ENCODE peak calls at places on chromosomes 4 and X, in ten cellular contexts. One of them, this sample, is unnamed.

GRCh38 chr4:25814323-25814722 is 48.5 kb downstream of the SEL1L3 start:
- DNase-seq in lower lobe of right lung: peak; percentile 77
- DNase-seq in heart right ventricle: peak; percentile 20
- DNase-seq in Kasumi-1: no peak
- DNase-seq in astrocyte of the spinal cord: peak; percentile 72
- DNase-seq in RPMI7951: no peak
- DNase-seq in CD8-positive, alpha-beta T cell: no peak
- DNase-seq in CD4-positive, alpha-beta T cell: no peak
- DNase-seq in kidney epithelial cell: no peak
- DNase-seq in ovary: no peak
- DNase-seq in this sample: no peak

GRCh38 chr4:8781641-8782040 is 90.0 kb downstream of the HMX1 start:
- DNase-seq in RPMI7951: no peak
- DNase-seq in astrocyte of the spinal cord: no peak
- DNase-seq in heart right ventricle: no peak
- DNase-seq in CD8-positive, alpha-beta T cell: no peak
- DNase-seq in kidney epithelial cell: no peak
- DNase-seq in ovary: no peak
- DNase-seq in lower lobe of right lung: no peak
- DNase-seq in Kasumi-1: no peak
- DNase-seq in CD4-positive, alpha-beta T cell: no peak
- DNase-seq in this sample: no peak

GRCh38 chr4:103026868-103027267 is 7.4 kb upstream of the SLC9B1 start:
- DNase-seq in CD8-positive, alpha-beta T cell: no peak
- DNase-seq in kidney epithelial cell: no peak
- DNase-seq in heart right ventricle: no peak
- DNase-seq in CD4-positive, alpha-beta T cell: no peak
- DNase-seq in lower lobe of right lung: no peak
- DNase-seq in Kasumi-1: no peak
- DNase-seq in ovary: no peak
- DNase-seq in astrocyte of the spinal cord: no peak
- DNase-seq in RPMI7951: no peak
- DNase-seq in this sample: no peak

GRCh38 chr4:143539670-143540023 is 26.1 kb downstream of the SMARCA5 start:
- DNase-seq in ovary: no peak
- DNase-seq in CD4-positive, alpha-beta T cell: no peak
- DNase-seq in RPMI7951: no peak
- DNase-seq in Kasumi-1: no peak
- DNase-seq in CD8-positive, alpha-beta T cell: no peak
- DNase-seq in lower lobe of right lung: no peak
- DNase-seq in astrocyte of the spinal cord: no peak
- DNase-seq in heart right ventricle: no peak
- DNase-seq in kidney epithelial cell: no peak
- DNase-seq in this sample: no peak

GRCh38 chr4:113769744-113770143 is 8.2 kb upstream of the CAMK2D start:
- DNase-seq in Kasumi-1: no peak
- DNase-seq in CD8-positive, alpha-beta T cell: no peak
- DNase-seq in RPMI7951: no peak
- DNase-seq in heart right ventricle: no peak
- DNase-seq in astrocyte of the spinal cord: no peak
- DNase-seq in CD4-positive, alpha-beta T cell: no peak
- DNase-seq in kidney epithelial cell: no peak
- DNase-seq in ovary: no peak
- DNase-seq in lower lobe of right lung: no peak
- DNase-seq in this sample: no peak

GRCh38 chr4:67963345-67963744 is at the start of gene TMPRSS11A:
- DNase-seq in CD8-positive, alpha-beta T cell: no peak
- DNase-seq in heart right ventricle: no peak
- DNase-seq in astrocyte of the spinal cord: no peak
- DNase-seq in CD4-positive, alpha-beta T cell: no peak
- DNase-seq in Kasumi-1: no peak
- DNase-seq in lower lobe of right lung: no peak
- DNase-seq in ovary: no peak
- DNase-seq in RPMI7951: no peak
- DNase-seq in kidney epithelial cell: no peak
- DNase-seq in this sample: no peak

GRCh38 chrX:151004085-151004484 is 20.9 kb downstream of the HMGB3 start:
- DNase-seq in ovary: no peak
- DNase-seq in RPMI7951: peak; percentile 40
- DNase-seq in kidney epithelial cell: no peak
- DNase-seq in CD8-positive, alpha-beta T cell: no peak
- DNase-seq in astrocyte of the spinal cord: no peak
- DNase-seq in CD4-positive, alpha-beta T cell: no peak
- DNase-seq in lower lobe of right lung: no peak
- DNase-seq in Kasumi-1: no peak
- DNase-seq in heart right ventricle: no peak
- DNase-seq in this sample: no peak

GRCh38 chrX:57121162-57121741 is at the start of gene SPIN2B:
- DNase-seq in CD4-positive, alpha-beta T cell: peak; percentile 35
- DNase-seq in astrocyte of the spinal cord: peak; percentile 76
- DNase-seq in kidney epithelial cell: peak; percentile 41
- DNase-seq in CD8-positive, alpha-beta T cell: peak; percentile 69
- DNase-seq in ovary: peak; percentile 61
- DNase-seq in RPMI7951: peak; percentile 92
- DNase-seq in lower lobe of right lung: peak; percentile 87
- DNase-seq in heart right ventricle: peak; percentile 79
- DNase-seq in Kasumi-1: peak; percentile 87
- DNase-seq in this sample: peak; percentile 84

GRCh38 chrX:276588-277171 is 4.5 kb upstream of the PLCXD1 start:
- DNase-seq in kidney epithelial cell: no peak
- DNase-seq in Kasumi-1: no peak
- DNase-seq in astrocyte of the spinal cord: no peak
- DNase-seq in CD4-positive, alpha-beta T cell: no peak
- DNase-seq in RPMI7951: peak; percentile 28
- DNase-seq in heart right ventricle: peak; percentile 37
- DNase-seq in ovary: no peak
- DNase-seq in lower lobe of right lung: peak; percentile 77
- DNase-seq in CD8-positive, alpha-beta T cell: no peak
- DNase-seq in this sample: peak; percentile 90

GRCh38 chrX:50211510-50211909 is 6.9 kb downstream of the CCNB3 start:
- DNase-seq in CD8-positive, alpha-beta T cell: no peak
- DNase-seq in heart right ventricle: no peak
- DNase-seq in kidney epithelial cell: no peak
- DNase-seq in ovary: no peak
- DNase-seq in Kasumi-1: peak; percentile 2
- DNase-seq in lower lobe of right lung: no peak
- DNase-seq in astrocyte of the spinal cord: no peak
- DNase-seq in CD4-positive, alpha-beta T cell: no peak
- DNase-seq in RPMI7951: peak; percentile 32
- DNase-seq in this sample: no peak

GRCh38 chrX:97168646-97169045 is 284.9 kb downstream of the RPA4 start:
- DNase-seq in CD4-positive, alpha-beta T cell: no peak
- DNase-seq in Kasumi-1: peak; percentile 11
- DNase-seq in lower lobe of right lung: no peak
- DNase-seq in kidney epithelial cell: no peak
- DNase-seq in CD8-positive, alpha-beta T cell: no peak
- DNase-seq in ovary: no peak
- DNase-seq in RPMI7951: no peak
- DNase-seq in heart right ventricle: no peak
- DNase-seq in astrocyte of the spinal cord: no peak
- DNase-seq in this sample: no peak

GRCh38 chr4:112130903-112131302 is 14.4 kb upstream of the FAM241A start:
- DNase-seq in Kasumi-1: no peak
- DNase-seq in CD4-positive, alpha-beta T cell: no peak
- DNase-seq in astrocyte of the spinal cord: no peak
- DNase-seq in heart right ventricle: no peak
- DNase-seq in RPMI7951: no peak
- DNase-seq in CD8-positive, alpha-beta T cell: no peak
- DNase-seq in lower lobe of right lung: no peak
- DNase-seq in kidney epithelial cell: no peak
- DNase-seq in ovary: no peak
- DNase-seq in this sample: no peak

GRCh38 chr4:122602277-122603142 is 18.4 kb downstream of the IL21 start:
- DNase-seq in Kasumi-1: peak; percentile 62
- DNase-seq in RPMI7951: peak; percentile 37
- DNase-seq in CD4-positive, alpha-beta T cell: no peak
- DNase-seq in lower lobe of right lung: no peak
- DNase-seq in kidney epithelial cell: peak; percentile 4
- DNase-seq in heart right ventricle: no peak
- DNase-seq in ovary: no peak
- DNase-seq in CD8-positive, alpha-beta T cell: no peak
- DNase-seq in astrocyte of the spinal cord: peak; percentile 60
- DNase-seq in this sample: no peak

GRCh38 chr4:76310683-76311082 is 4.2 kb downstream of the STBD1 start:
- DNase-seq in ovary: no peak
- DNase-seq in heart right ventricle: no peak
- DNase-seq in CD4-positive, alpha-beta T cell: no peak
- DNase-seq in lower lobe of right lung: no peak
- DNase-seq in Kasumi-1: no peak
- DNase-seq in CD8-positive, alpha-beta T cell: no peak
- DNase-seq in kidney epithelial cell: no peak
- DNase-seq in astrocyte of the spinal cord: no peak
- DNase-seq in RPMI7951: no peak
- DNase-seq in this sample: no peak

GRCh38 chr4:950136-951020 is 18.1 kb downstream of the TMEM175 start:
- DNase-seq in astrocyte of the spinal cord: no peak
- DNase-seq in CD4-positive, alpha-beta T cell: no peak
- DNase-seq in RPMI7951: no peak
- DNase-seq in Kasumi-1: no peak
- DNase-seq in CD8-positive, alpha-beta T cell: no peak
- DNase-seq in ovary: no peak
- DNase-seq in heart right ventricle: no peak
- DNase-seq in kidney epithelial cell: no peak
- DNase-seq in lower lobe of right lung: no peak
- DNase-seq in this sample: no peak

GRCh38 chrX:108537005-108537404 is 97.4 kb downstream of the COL4A5 start:
- DNase-seq in kidney epithelial cell: peak; percentile 1
- DNase-seq in CD4-positive, alpha-beta T cell: no peak
- DNase-seq in Kasumi-1: peak; percentile 30
- DNase-seq in RPMI7951: peak; percentile 15
- DNase-seq in astrocyte of the spinal cord: peak; percentile 45
- DNase-seq in heart right ventricle: no peak
- DNase-seq in CD8-positive, alpha-beta T cell: no peak
- DNase-seq in lower lobe of right lung: no peak
- DNase-seq in ovary: no peak
- DNase-seq in this sample: peak; percentile 14

GRCh38 chr4:11543710-11544109 is 115.0 kb upstream of the HS3ST1 start:
- DNase-seq in CD8-positive, alpha-beta T cell: no peak
- DNase-seq in astrocyte of the spinal cord: peak; percentile 29
- DNase-seq in RPMI7951: peak; percentile 3
- DNase-seq in Kasumi-1: peak; percentile 44
- DNase-seq in ovary: no peak
- DNase-seq in lower lobe of right lung: no peak
- DNase-seq in kidney epithelial cell: no peak
- DNase-seq in CD4-positive, alpha-beta T cell: no peak
- DNase-seq in heart right ventricle: no peak
- DNase-seq in this sample: no peak

GRCh38 chr4:86848732-86849617 is at the start of gene SLC10A6:
- DNase-seq in astrocyte of the spinal cord: no peak
- DNase-seq in CD8-positive, alpha-beta T cell: no peak
- DNase-seq in heart right ventricle: no peak
- DNase-seq in kidney epithelial cell: no peak
- DNase-seq in RPMI7951: no peak
- DNase-seq in lower lobe of right lung: no peak
- DNase-seq in ovary: no peak
- DNase-seq in Kasumi-1: no peak
- DNase-seq in CD4-positive, alpha-beta T cell: no peak
- DNase-seq in this sample: no peak

GRCh38 chr4:64784125-64784524 is 374.9 kb upstream of the TECRL start:
- DNase-seq in kidney epithelial cell: peak; percentile 82
- DNase-seq in CD4-positive, alpha-beta T cell: no peak
- DNase-seq in heart right ventricle: no peak
- DNase-seq in lower lobe of right lung: no peak
- DNase-seq in ovary: no peak
- DNase-seq in Kasumi-1: no peak
- DNase-seq in RPMI7951: no peak
- DNase-seq in astrocyte of the spinal cord: peak; percentile 86
- DNase-seq in CD8-positive, alpha-beta T cell: no peak
- DNase-seq in this sample: no peak

GRCh38 chr4:6297266-6297815 is 27.7 kb downstream of the WFS1 start:
- DNase-seq in CD8-positive, alpha-beta T cell: no peak
- DNase-seq in RPMI7951: no peak
- DNase-seq in ovary: no peak
- DNase-seq in lower lobe of right lung: no peak
- DNase-seq in astrocyte of the spinal cord: no peak
- DNase-seq in kidney epithelial cell: no peak
- DNase-seq in Kasumi-1: no peak
- DNase-seq in CD4-positive, alpha-beta T cell: no peak
- DNase-seq in heart right ventricle: no peak
- DNase-seq in this sample: no peak

GRCh38 chr4:140243345-140243753 is 89.4 kb upstream of the MAML3 start:
- DNase-seq in kidney epithelial cell: no peak
- DNase-seq in lower lobe of right lung: peak; percentile 47
- DNase-seq in astrocyte of the spinal cord: no peak
- DNase-seq in CD8-positive, alpha-beta T cell: peak; percentile 18
- DNase-seq in CD4-positive, alpha-beta T cell: no peak
- DNase-seq in ovary: no peak
- DNase-seq in Kasumi-1: peak; percentile 53
- DNase-seq in RPMI7951: no peak
- DNase-seq in heart right ventricle: no peak
- DNase-seq in this sample: no peak

GRCh38 chr4:127484101-127484500 is 148.7 kb upstream of the INTU start:
- DNase-seq in CD8-positive, alpha-beta T cell: no peak
- DNase-seq in heart right ventricle: no peak
- DNase-seq in RPMI7951: no peak
- DNase-seq in kidney epithelial cell: no peak
- DNase-seq in astrocyte of the spinal cord: no peak
- DNase-seq in Kasumi-1: no peak
- DNase-seq in CD4-positive, alpha-beta T cell: no peak
- DNase-seq in lower lobe of right lung: no peak
- DNase-seq in ovary: no peak
- DNase-seq in this sample: no peak

GRCh38 chr4:103118171-103118570 is 18.5 kb upstream of the BDH2 start:
- DNase-seq in ovary: no peak
- DNase-seq in CD4-positive, alpha-beta T cell: no peak
- DNase-seq in RPMI7951: no peak
- DNase-seq in astrocyte of the spinal cord: no peak
- DNase-seq in kidney epithelial cell: no peak
- DNase-seq in heart right ventricle: no peak
- DNase-seq in CD8-positive, alpha-beta T cell: no peak
- DNase-seq in lower lobe of right lung: no peak
- DNase-seq in Kasumi-1: no peak
- DNase-seq in this sample: no peak

GRCh38 chr4:53313510-53313909 is 52.4 kb downstream of the SCFD2 start:
- DNase-seq in CD4-positive, alpha-beta T cell: no peak
- DNase-seq in astrocyte of the spinal cord: peak; percentile 36
- DNase-seq in lower lobe of right lung: no peak
- DNase-seq in CD8-positive, alpha-beta T cell: no peak
- DNase-seq in RPMI7951: peak; percentile 76
- DNase-seq in ovary: no peak
- DNase-seq in heart right ventricle: no peak
- DNase-seq in kidney epithelial cell: no peak
- DNase-seq in Kasumi-1: peak; percentile 49
- DNase-seq in this sample: no peak

GRCh38 chr4:23720556-23720955 is 169.3 kb downstream of the PPARGC1A start:
- DNase-seq in RPMI7951: no peak
- DNase-seq in lower lobe of right lung: no peak
- DNase-seq in Kasumi-1: no peak
- DNase-seq in heart right ventricle: no peak
- DNase-seq in CD4-positive, alpha-beta T cell: no peak
- DNase-seq in ovary: no peak
- DNase-seq in kidney epithelial cell: no peak
- DNase-seq in CD8-positive, alpha-beta T cell: no peak
- DNase-seq in astrocyte of the spinal cord: peak; percentile 12
- DNase-seq in this sample: no peak

GRCh38 chr4:41297832-41298231 is 41.1 kb downstream of the UCHL1 start:
- DNase-seq in CD4-positive, alpha-beta T cell: no peak
- DNase-seq in lower lobe of right lung: no peak
- DNase-seq in ovary: no peak
- DNase-seq in kidney epithelial cell: no peak
- DNase-seq in RPMI7951: no peak
- DNase-seq in astrocyte of the spinal cord: no peak
- DNase-seq in heart right ventricle: no peak
- DNase-seq in CD8-positive, alpha-beta T cell: no peak
- DNase-seq in Kasumi-1: no peak
- DNase-seq in this sample: no peak

GRCh38 chrX:30887721-30888120 is 1.3 kb downstream of the TAB3 start:
- DNase-seq in kidney epithelial cell: no peak
- DNase-seq in CD4-positive, alpha-beta T cell: no peak
- DNase-seq in CD8-positive, alpha-beta T cell: no peak
- DNase-seq in heart right ventricle: no peak
- DNase-seq in ovary: no peak
- DNase-seq in Kasumi-1: no peak
- DNase-seq in lower lobe of right lung: no peak
- DNase-seq in RPMI7951: no peak
- DNase-seq in astrocyte of the spinal cord: no peak
- DNase-seq in this sample: no peak

GRCh38 chrX:97858592-97858991 is 974.9 kb downstream of the RPA4 start:
- DNase-seq in Kasumi-1: no peak
- DNase-seq in CD8-positive, alpha-beta T cell: no peak
- DNase-seq in RPMI7951: no peak
- DNase-seq in astrocyte of the spinal cord: no peak
- DNase-seq in ovary: no peak
- DNase-seq in heart right ventricle: no peak
- DNase-seq in lower lobe of right lung: no peak
- DNase-seq in CD4-positive, alpha-beta T cell: no peak
- DNase-seq in kidney epithelial cell: peak; percentile 21
- DNase-seq in this sample: no peak

This sample was measured in AG08396.